ENCODE peak calls at places on chromosomes 7 and 10, in seven cellular contexts. Y is H9, T is dorsolateral prefrontal cortex, O is prostate gland, B is thoracic aorta, E is non-pigmented ciliary epithelial cell, R is astrocyte of the cerebellum. P is an unnamed sample.

GRCh38 chr10:99548041-99548530 is 15.3 kb downstream of the NKX2-3 start:
- DNase-seq in B (no peak), R (no peak), O (no peak), T (no peak), Y (peak; percentile 61), E (no peak), P (no peak)

GRCh38 chr10:86203162-86203905 is 163.3 kb downstream of the GRID1 start:
- DNase-seq in Y (peak; percentile 66), R (no peak), T (no peak), B (no peak), E (no peak), O (no peak), P (no peak)

GRCh38 chr7:27161214-27161720 is 4.1 kb downstream of the HOXA9 start:
- DNase-seq in Y (no peak), O (no peak), R (no peak), E (no peak), B (no peak), T (no peak), P (no peak)

GRCh38 chr10:72785422-72785818 is 93.5 kb downstream of the MCU start:
- DNase-seq in Y (no peak), O (no peak), R (no peak), E (no peak), T (no peak), B (no peak), P (no peak)

GRCh38 chr7:4682621-4683042 is 537 bp downstream of the FOXK1 start:
- DNase-seq in B (no peak), R (no peak), E (no peak), Y (peak; percentile 37), O (peak; percentile 36), T (peak; percentile 59), P (peak; percentile 58)

GRCh38 chr10:77207182-77208165 is 430.1 kb downstream of the KCNMA1 start:
- DNase-seq in B (no peak), T (no peak), O (no peak), R (no peak), E (no peak), Y (no peak), P (no peak)

GRCh38 chr10:122181055-122181732 is 89.9 kb upstream of the BTBD16 start:
- DNase-seq in R (no peak), Y (no peak), E (peak; percentile 41), O (no peak), T (no peak), B (no peak), P (no peak)

GRCh38 chr7:45656431-45656830 is 82.3 kb downstream of the ADCY1 start:
- DNase-seq in Y (no peak), T (no peak), R (no peak), O (no peak), E (no peak), B (no peak), P (peak; percentile 22)

GRCh38 chr10:85665078-85665477 is 701.5 kb downstream of the GRID1 start:
- DNase-seq in T (no peak), O (no peak), B (no peak), E (no peak), Y (no peak), R (no peak), P (no peak)

GRCh38 chr10:33680036-33680435 is 345.6 kb upstream of the NRP1 start:
- DNase-seq in T (no peak), Y (no peak), E (no peak), B (no peak), O (no peak), R (no peak), P (no peak)

GRCh38 chr7:133478591-133479135 is 225.8 kb downstream of the EXOC4 start:
- DNase-seq in B (no peak), R (no peak), E (no peak), T (no peak), Y (no peak), O (no peak), P (no peak)

GRCh38 chr10:76357726-76358125 is 926.3 kb downstream of the LRMDA start:
- DNase-seq in Y (no peak), T (no peak), E (no peak), R (no peak), B (no peak), O (no peak), P (no peak)

GRCh38 chr10:77497748-77498147 is 139.9 kb downstream of the KCNMA1 start:
- DNase-seq in B (no peak), E (no peak), Y (no peak), R (no peak), O (no peak), T (no peak), P (no peak)

GRCh38 chr10:86944907-86945306 is 12.5 kb downstream of the MMRN2 start:
- DNase-seq in T (no peak), Y (no peak), R (no peak), B (no peak), E (no peak), O (no peak), P (no peak)

GRCh38 chr7:12062062-12062461 is 149.0 kb upstream of the TMEM106B start:
- DNase-seq in R (no peak), Y (no peak), B (no peak), T (no peak), O (no peak), E (no peak), P (no peak)

GRCh38 chr7:71752171-71752935 is 620.4 kb downstream of the GALNT17 start:
- DNase-seq in T (peak; percentile 84), E (no peak), O (no peak), B (no peak), R (no peak), Y (peak; percentile 91), P (peak; percentile 36)

GRCh38 chr7:105647591-105647990 is 66.3 kb upstream of the EFCAB10 start:
- DNase-seq in Y (no peak), O (no peak), E (no peak), R (no peak), B (no peak), T (no peak), P (no peak)

GRCh38 chr10:101716891-101717659 is 22.1 kb upstream of the FBXW4 start:
- DNase-seq in T (no peak), Y (no peak), O (no peak), B (no peak), R (no peak), E (no peak), P (no peak)

GRCh38 chr10:15349133-15349532 is 22.0 kb downstream of the FAM171A1 start:
- DNase-seq in B (no peak), E (no peak), T (no peak), R (no peak), Y (no peak), O (no peak), P (no peak)

GRCh38 chr10:128875030-128875744 is 591.9 kb upstream of the MGMT start:
- DNase-seq in B (no peak), T (no peak), R (no peak), E (no peak), Y (no peak), O (no peak), P (no peak)

GRCh38 chr7:95340491-95340890 is 16.2 kb upstream of the PON1 start:
- DNase-seq in B (no peak), R (no peak), Y (no peak), T (no peak), E (no peak), O (no peak), P (no peak)

GRCh38 chr7:23026164-23026563 is 12.2 kb upstream of the HYCC1 start:
- DNase-seq in O (no peak), B (no peak), E (no peak), Y (no peak), T (no peak), R (no peak), P (no peak)

GRCh38 chr7:154584352-154585252 is 418.3 kb downstream of the PAXIP1 start:
- DNase-seq in Y (no peak), T (no peak), O (no peak), R (no peak), B (no peak), E (no peak), P (peak; percentile 26)

GRCh38 chr10:110115784-110116520 is 91.5 kb upstream of the MXI1 start:
- DNase-seq in E (no peak), T (no peak), B (no peak), O (peak; percentile 11), R (no peak), Y (no peak), P (no peak)

GRCh38 chr10:114905450-114905849 is 32.5 kb upstream of the TRUB1 start:
- DNase-seq in T (no peak), E (no peak), R (no peak), O (no peak), Y (no peak), B (no peak), P (no peak)

GRCh38 chr7:5526190-5527037 is 102.8 kb upstream of the TNRC18 start:
- DNase-seq in E (no peak), O (peak; percentile 44), R (no peak), T (no peak), B (no peak), Y (peak; percentile 80), P (peak; percentile 39)

GRCh38 chr10:111091833-111092232 is 15.0 kb downstream of the ADRA2A start:
- DNase-seq in R (no peak), Y (no peak), O (no peak), B (no peak), E (no peak), T (no peak), P (no peak)

P was measured in lung.